ENCODE peak calls at places on chromosomes 13 and 19, in nine cellular contexts. One of them, this sample, is unnamed.
A peak's percentile ranks its signal among the peaks of the same experiment; 100 is the strongest.

GRCh38 chr19:30003862-30004261 is 61.8 kb downstream of the URI1 start:
- DNase-seq in nephron progenitor cell: peak; percentile 21
- DNase-seq in OCI-LY7: no peak
- DNase-seq in transverse colon: no peak
- DNase-seq in activated CD8-positive, alpha-beta T cell treated with anti-CD3 and anti-CD28 coated beads for 36 hours: no peak
- DNase-seq in A549: no peak
- DNase-seq in cardiac muscle cell: no peak
- DNase-seq in AG09309: no peak
- DNase-seq in AG04449: no peak
- DNase-seq in this sample: no peak

GRCh38 chr13:113863511-113864302 is at the start of gene GAS6:
- DNase-seq in AG04449: no peak
- DNase-seq in AG09309: no peak
- DNase-seq in A549: peak; percentile 33
- DNase-seq in cardiac muscle cell: peak; percentile 31
- DNase-seq in OCI-LY7: no peak
- DNase-seq in activated CD8-positive, alpha-beta T cell treated with anti-CD3 and anti-CD28 coated beads for 36 hours: no peak
- DNase-seq in nephron progenitor cell: peak; percentile 81
- DNase-seq in transverse colon: peak; percentile 80
- DNase-seq in this sample: peak; percentile 70

GRCh38 chr19:6890938-6891337 is 3.6 kb downstream of the ADGRE1 start:
- DNase-seq in transverse colon: no peak
- DNase-seq in cardiac muscle cell: no peak
- DNase-seq in AG09309: no peak
- DNase-seq in activated CD8-positive, alpha-beta T cell treated with anti-CD3 and anti-CD28 coated beads for 36 hours: peak; percentile 74
- DNase-seq in AG04449: no peak
- DNase-seq in OCI-LY7: no peak
- DNase-seq in A549: no peak
- DNase-seq in nephron progenitor cell: no peak
- DNase-seq in this sample: no peak

GRCh38 chr19:11551603-11552235 is 7.3 kb downstream of the ELOF1 start:
- DNase-seq in cardiac muscle cell: peak; percentile 23
- DNase-seq in activated CD8-positive, alpha-beta T cell treated with anti-CD3 and anti-CD28 coated beads for 36 hours: peak; percentile 39
- DNase-seq in nephron progenitor cell: peak; percentile 52
- DNase-seq in AG09309: no peak
- DNase-seq in OCI-LY7: peak; percentile 53
- DNase-seq in transverse colon: peak; percentile 26
- DNase-seq in A549: no peak
- DNase-seq in AG04449: no peak
- DNase-seq in this sample: peak; percentile 57

GRCh38 chr19:11729586-11729985 is 9.2 kb downstream of the ZNF823 start:
- DNase-seq in cardiac muscle cell: no peak
- DNase-seq in AG09309: no peak
- DNase-seq in AG04449: no peak
- DNase-seq in nephron progenitor cell: no peak
- DNase-seq in A549: no peak
- DNase-seq in transverse colon: no peak
- DNase-seq in activated CD8-positive, alpha-beta T cell treated with anti-CD3 and anti-CD28 coated beads for 36 hours: no peak
- DNase-seq in OCI-LY7: no peak
- DNase-seq in this sample: no peak

GRCh38 chr19:41434450-41434849 is 5.3 kb downstream of the DMAC2 start:
- DNase-seq in OCI-LY7: no peak
- DNase-seq in cardiac muscle cell: no peak
- DNase-seq in A549: no peak
- DNase-seq in nephron progenitor cell: no peak
- DNase-seq in transverse colon: no peak
- DNase-seq in AG04449: no peak
- DNase-seq in AG09309: no peak
- DNase-seq in activated CD8-positive, alpha-beta T cell treated with anti-CD3 and anti-CD28 coated beads for 36 hours: no peak
- DNase-seq in this sample: no peak

GRCh38 chr19:36097036-36097435 is 13.9 kb upstream of the OVOL3 start:
- DNase-seq in cardiac muscle cell: no peak
- DNase-seq in transverse colon: no peak
- DNase-seq in activated CD8-positive, alpha-beta T cell treated with anti-CD3 and anti-CD28 coated beads for 36 hours: no peak
- DNase-seq in OCI-LY7: no peak
- DNase-seq in AG09309: no peak
- DNase-seq in nephron progenitor cell: no peak
- DNase-seq in A549: no peak
- DNase-seq in AG04449: no peak
- DNase-seq in this sample: no peak

GRCh38 chr13:49374585-49375290 is 69.1 kb downstream of the CAB39L start:
- DNase-seq in A549: no peak
- DNase-seq in AG09309: peak; percentile 57
- DNase-seq in transverse colon: no peak
- DNase-seq in nephron progenitor cell: no peak
- DNase-seq in activated CD8-positive, alpha-beta T cell treated with anti-CD3 and anti-CD28 coated beads for 36 hours: no peak
- DNase-seq in OCI-LY7: peak; percentile 23
- DNase-seq in AG04449: no peak
- DNase-seq in cardiac muscle cell: peak; percentile 54
- DNase-seq in this sample: peak; percentile 21

GRCh38 chr19:38122402-38123093 is 101.5 kb downstream of the DPF1 start:
- DNase-seq in OCI-LY7: no peak
- DNase-seq in AG09309: no peak
- DNase-seq in AG04449: no peak
- DNase-seq in cardiac muscle cell: no peak
- DNase-seq in activated CD8-positive, alpha-beta T cell treated with anti-CD3 and anti-CD28 coated beads for 36 hours: no peak
- DNase-seq in A549: no peak
- DNase-seq in transverse colon: no peak
- DNase-seq in nephron progenitor cell: no peak
- DNase-seq in this sample: no peak

GRCh38 chr13:106028916-106029315 is 506.5 kb downstream of the EFNB2 start:
- DNase-seq in transverse colon: no peak
- DNase-seq in AG04449: no peak
- DNase-seq in OCI-LY7: no peak
- DNase-seq in AG09309: no peak
- DNase-seq in cardiac muscle cell: peak; percentile 2
- DNase-seq in activated CD8-positive, alpha-beta T cell treated with anti-CD3 and anti-CD28 coated beads for 36 hours: no peak
- DNase-seq in A549: no peak
- DNase-seq in nephron progenitor cell: no peak
- DNase-seq in this sample: no peak

GRCh38 chr13:106029901-106030300 is 505.6 kb downstream of the EFNB2 start:
- DNase-seq in OCI-LY7: no peak
- DNase-seq in AG09309: no peak
- DNase-seq in transverse colon: no peak
- DNase-seq in AG04449: no peak
- DNase-seq in A549: no peak
- DNase-seq in nephron progenitor cell: no peak
- DNase-seq in activated CD8-positive, alpha-beta T cell treated with anti-CD3 and anti-CD28 coated beads for 36 hours: no peak
- DNase-seq in cardiac muscle cell: no peak
- DNase-seq in this sample: no peak

GRCh38 chr13:106034201-106034600 is 501.3 kb downstream of the EFNB2 start:
- DNase-seq in activated CD8-positive, alpha-beta T cell treated with anti-CD3 and anti-CD28 coated beads for 36 hours: no peak
- DNase-seq in nephron progenitor cell: no peak
- DNase-seq in OCI-LY7: no peak
- DNase-seq in AG04449: no peak
- DNase-seq in transverse colon: no peak
- DNase-seq in A549: no peak
- DNase-seq in cardiac muscle cell: peak; percentile 53
- DNase-seq in AG09309: peak; percentile 5
- DNase-seq in this sample: no peak

GRCh38 chr13:106036870-106037269 is 498.6 kb downstream of the EFNB2 start:
- DNase-seq in activated CD8-positive, alpha-beta T cell treated with anti-CD3 and anti-CD28 coated beads for 36 hours: no peak
- DNase-seq in A549: no peak
- DNase-seq in cardiac muscle cell: no peak
- DNase-seq in nephron progenitor cell: no peak
- DNase-seq in OCI-LY7: no peak
- DNase-seq in AG09309: no peak
- DNase-seq in transverse colon: peak; percentile 10
- DNase-seq in AG04449: no peak
- DNase-seq in this sample: no peak

GRCh38 chr13:106033634-106034033 is 501.8 kb downstream of the EFNB2 start:
- DNase-seq in nephron progenitor cell: no peak
- DNase-seq in cardiac muscle cell: peak; percentile 87
- DNase-seq in A549: peak; percentile 3
- DNase-seq in activated CD8-positive, alpha-beta T cell treated with anti-CD3 and anti-CD28 coated beads for 36 hours: no peak
- DNase-seq in AG04449: peak; percentile 37
- DNase-seq in transverse colon: no peak
- DNase-seq in AG09309: peak; percentile 54
- DNase-seq in OCI-LY7: no peak
- DNase-seq in this sample: no peak
- TF ChIP-seq CTCF in nephron progenitor cell: no peak
- TF ChIP-seq CTCF in cardiac muscle cell: peak; percentile 51
- TF ChIP-seq CTCF in A549: no peak
- TF ChIP-seq CTCF in activated CD8-positive, alpha-beta T cell treated with anti-CD3 and anti-CD28 coated beads for 36 hours: no peak
- TF ChIP-seq CTCF in AG04449: peak; percentile 34
- TF ChIP-seq CTCF in transverse colon: no peak
- TF ChIP-seq CTCF in AG09309: peak; percentile 38
- TF ChIP-seq CTCF in OCI-LY7: no peak
- TF ChIP-seq CTCF in this sample: no peak

DNA sequence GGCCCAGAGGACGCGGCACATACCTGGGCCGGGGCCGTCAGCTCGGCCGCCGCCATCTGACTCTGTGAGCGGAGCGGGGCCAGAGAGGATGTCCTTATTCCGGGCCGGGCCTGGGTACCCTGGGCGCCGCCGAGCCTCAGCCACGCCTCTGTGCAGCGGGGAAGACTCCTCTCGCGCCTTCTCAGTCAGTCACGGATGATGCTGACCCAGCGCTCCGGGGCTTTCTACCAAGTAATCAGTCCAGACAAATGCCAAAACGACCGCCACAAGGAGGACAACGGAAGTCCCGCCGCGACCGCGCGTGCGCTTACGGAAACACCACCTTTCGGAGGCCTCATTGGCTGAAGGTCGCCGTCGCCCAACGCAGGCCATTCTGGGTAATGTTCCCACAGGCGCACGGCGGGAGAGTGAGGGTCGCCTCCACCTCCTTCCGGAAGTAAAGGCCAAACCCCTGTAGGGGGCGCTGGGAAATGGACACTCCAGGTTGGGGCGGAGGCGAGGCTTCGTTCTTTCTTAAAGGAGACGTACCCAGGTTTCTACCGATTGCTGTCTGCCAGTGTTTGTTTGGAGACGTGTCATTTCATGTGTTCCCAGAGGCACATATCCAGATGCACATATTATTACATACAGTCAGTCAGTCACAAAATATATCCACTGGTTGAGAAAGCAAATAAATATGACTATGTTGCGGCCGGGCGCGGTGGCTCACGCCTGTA is at the start of gene ZNF256:
- DNase-seq in OCI-LY7: peak; percentile 98
- DNase-seq in AG04449: peak; percentile 46
- DNase-seq in transverse colon: peak; percentile 94
- DNase-seq in AG09309: peak; percentile 70
- DNase-seq in cardiac muscle cell: peak; percentile 97
- DNase-seq in nephron progenitor cell: peak; percentile 91
- DNase-seq in activated CD8-positive, alpha-beta T cell treated with anti-CD3 and anti-CD28 coated beads for 36 hours: peak; percentile 96
- DNase-seq in A549: peak; percentile 52
- DNase-seq in this sample: peak; percentile 95
- TF ChIP-seq CTCF in OCI-LY7: peak; percentile 71
- TF ChIP-seq CTCF in AG04449: peak; percentile 63
- TF ChIP-seq CTCF in transverse colon: peak; percentile 56
- TF ChIP-seq CTCF in AG09309: peak; percentile 65
- TF ChIP-seq CTCF in cardiac muscle cell: peak; percentile 64
- TF ChIP-seq CTCF in nephron progenitor cell: peak; percentile 48
- TF ChIP-seq CTCF in activated CD8-positive, alpha-beta T cell treated with anti-CD3 and anti-CD28 coated beads for 36 hours: peak; percentile 49
- TF ChIP-seq CTCF in A549: peak; percentile 7
- TF ChIP-seq CTCF in this sample: peak; percentile 33

GRCh38 chr19:54159352-54160181 is at the start of gene LENG1:
- DNase-seq in transverse colon: peak; percentile 100
- DNase-seq in cardiac muscle cell: peak; percentile 100
- DNase-seq in OCI-LY7: peak; percentile 100
- DNase-seq in AG04449: peak; percentile 100
- DNase-seq in A549: peak; percentile 100
- DNase-seq in activated CD8-positive, alpha-beta T cell treated with anti-CD3 and anti-CD28 coated beads for 36 hours: peak; percentile 100
- DNase-seq in AG09309: peak; percentile 100
- DNase-seq in nephron progenitor cell: peak; percentile 97
- DNase-seq in this sample: peak; percentile 98
- TF ChIP-seq CTCF in transverse colon: no peak
- TF ChIP-seq CTCF in cardiac muscle cell: peak; percentile 36
- TF ChIP-seq CTCF in OCI-LY7: peak; percentile 64
- TF ChIP-seq CTCF in AG04449: peak; percentile 25
- TF ChIP-seq CTCF in A549: no peak
- TF ChIP-seq CTCF in activated CD8-positive, alpha-beta T cell treated with anti-CD3 and anti-CD28 coated beads for 36 hours: no peak
- TF ChIP-seq CTCF in AG09309: peak; percentile 22
- TF ChIP-seq CTCF in nephron progenitor cell: peak; percentile 15
- TF ChIP-seq CTCF in this sample: peak; percentile 15

GRCh38 chr19:52992109-52993004 is 21.4 kb upstream of the ERVV-1 start:
- DNase-seq in OCI-LY7: no peak
- DNase-seq in AG04449: no peak
- DNase-seq in AG09309: no peak
- DNase-seq in nephron progenitor cell: peak; percentile 31
- DNase-seq in A549: no peak
- DNase-seq in cardiac muscle cell: peak; percentile 23
- DNase-seq in activated CD8-positive, alpha-beta T cell treated with anti-CD3 and anti-CD28 coated beads for 36 hours: peak; percentile 7
- DNase-seq in transverse colon: peak; percentile 37
- DNase-seq in this sample: no peak

GRCh38 chr19:52991484-52991883 is 22.2 kb upstream of the ERVV-1 start:
- DNase-seq in AG04449: no peak
- DNase-seq in transverse colon: no peak
- DNase-seq in OCI-LY7: no peak
- DNase-seq in nephron progenitor cell: no peak
- DNase-seq in A549: no peak
- DNase-seq in activated CD8-positive, alpha-beta T cell treated with anti-CD3 and anti-CD28 coated beads for 36 hours: no peak
- DNase-seq in AG09309: peak; percentile 2
- DNase-seq in cardiac muscle cell: peak; percentile 50
- DNase-seq in this sample: no peak

GRCh38 chr19:52991021-52991420 is 22.7 kb upstream of the ERVV-1 start:
- DNase-seq in cardiac muscle cell: peak; percentile 21
- DNase-seq in AG04449: no peak
- DNase-seq in AG09309: no peak
- DNase-seq in A549: no peak
- DNase-seq in activated CD8-positive, alpha-beta T cell treated with anti-CD3 and anti-CD28 coated beads for 36 hours: no peak
- DNase-seq in transverse colon: no peak
- DNase-seq in OCI-LY7: no peak
- DNase-seq in nephron progenitor cell: no peak
- DNase-seq in this sample: no peak

GRCh38 chr19:52995711-52996110 is 18.0 kb upstream of the ERVV-1 start:
- DNase-seq in A549: no peak
- DNase-seq in cardiac muscle cell: no peak
- DNase-seq in transverse colon: no peak
- DNase-seq in activated CD8-positive, alpha-beta T cell treated with anti-CD3 and anti-CD28 coated beads for 36 hours: no peak
- DNase-seq in OCI-LY7: no peak
- DNase-seq in nephron progenitor cell: no peak
- DNase-seq in AG09309: no peak
- DNase-seq in AG04449: no peak
- DNase-seq in this sample: no peak

DNA sequence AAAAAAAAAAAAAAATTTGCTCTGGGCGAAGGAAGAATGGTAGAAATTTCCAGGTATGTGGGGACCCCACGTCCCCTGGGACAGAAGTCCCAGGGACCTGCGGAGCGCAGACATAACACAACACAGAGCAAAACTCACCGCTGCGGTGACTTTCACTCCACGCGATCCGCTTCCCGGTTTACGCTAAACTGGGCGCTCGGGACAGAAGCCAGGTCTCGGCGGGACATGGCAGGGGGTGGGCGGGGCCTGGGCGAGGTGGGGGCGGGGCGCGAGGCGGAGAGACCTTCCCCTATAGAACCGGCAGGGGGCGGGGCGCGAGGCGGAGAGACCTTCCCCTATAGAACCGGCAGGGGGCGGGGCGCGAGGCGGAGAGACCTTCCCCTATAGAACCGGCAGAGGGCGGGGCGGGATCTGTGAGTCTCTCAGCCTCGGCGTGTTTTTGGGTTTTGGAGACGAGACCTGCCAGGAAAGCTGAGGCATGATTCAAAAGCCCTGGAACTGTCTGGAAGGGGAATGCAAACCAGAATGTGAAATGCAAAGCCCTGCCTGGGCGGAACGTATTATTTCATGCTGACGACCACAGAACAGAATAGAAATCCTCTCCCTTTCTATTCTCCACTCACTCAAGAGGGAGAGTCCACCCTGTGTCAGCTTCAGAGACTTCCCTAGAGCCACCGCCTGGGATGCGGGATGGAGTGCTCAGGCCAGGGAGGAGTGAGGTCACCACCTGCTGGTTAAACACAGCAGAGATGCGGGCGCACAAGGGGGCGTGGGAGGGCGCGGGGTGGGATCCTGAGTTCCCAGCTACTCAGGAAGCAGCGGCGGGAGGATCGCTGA is 20.2 kb upstream of the ERVV-1 start:
- DNase-seq in nephron progenitor cell: peak; percentile 90
- DNase-seq in OCI-LY7: peak; percentile 84
- DNase-seq in transverse colon: peak; percentile 86
- DNase-seq in AG09309: peak; percentile 20
- DNase-seq in activated CD8-positive, alpha-beta T cell treated with anti-CD3 and anti-CD28 coated beads for 36 hours: peak; percentile 91
- DNase-seq in cardiac muscle cell: peak; percentile 89
- DNase-seq in AG04449: no peak
- DNase-seq in A549: no peak
- DNase-seq in this sample: peak; percentile 75
- TF ChIP-seq CTCF in nephron progenitor cell: peak; percentile 57
- TF ChIP-seq CTCF in OCI-LY7: peak; percentile 60
- TF ChIP-seq CTCF in transverse colon: peak; percentile 75
- TF ChIP-seq CTCF in AG09309: peak; percentile 61
- TF ChIP-seq CTCF in activated CD8-positive, alpha-beta T cell treated with anti-CD3 and anti-CD28 coated beads for 36 hours: peak; percentile 82
- TF ChIP-seq CTCF in cardiac muscle cell: peak; percentile 35
- TF ChIP-seq CTCF in AG04449: peak; percentile 58
- TF ChIP-seq CTCF in A549: no peak
- TF ChIP-seq CTCF in this sample: peak; percentile 11